ENCODE peak calls at places on chromosomes 11 and 22, in eight cellular contexts. L is A549, R is body of pancreas, S is K562, G is spleen, W is heart left ventricle, K is thyroid gland, H is esophagus squamous epithelium. J is an unnamed sample.

GRCh38 chr11:74739546-74740270 is 8.5 kb upstream of the CHRDL2 start:
- DNase-seq in W (peak), L (peak), H (no peak), R (peak), G (no peak), K (peak), S (peak), J (peak)

GRCh38 chr11:12862761-12863469 is 146.2 kb upstream of the RASSF10 start:
- DNase-seq in H (no peak), K (peak), W (peak), R (peak), G (no peak), L (peak), S (peak), J (peak)

GRCh38 chr11:1864831-1865665 is 12.2 kb downstream of the LSP1 start:
- DNase-seq in S (no peak), R (no peak), G (peak), K (no peak), L (no peak), W (no peak), H (no peak), J (no peak)

GRCh38 chr11:134498326-134499139 is 86.5 kb upstream of the B3GAT1 start:
- DNase-seq in L (no peak), S (no peak), H (no peak), W (no peak), K (peak), G (peak), R (no peak), J (no peak)

GRCh38 chr22:50730941-50731661 is 6.9 kb upstream of the ACR start:
- DNase-seq in K (no peak), S (no peak), H (no peak), R (no peak), L (no peak), G (peak), W (peak), J (peak)

GRCh38 chr22:45548991-45549736 is 46.5 kb downstream of the FBLN1 start:
- DNase-seq in R (peak), S (peak), G (no peak), L (peak), W (no peak), H (no peak), K (no peak), J (no peak)

GRCh38 chr11:64000740-64001514 is 14.7 kb downstream of the OTUB1 start:
- DNase-seq in L (no peak), K (no peak), S (no peak), W (no peak), G (no peak), R (no peak), H (no peak), J (no peak)

GRCh38 chr11:19071255-19071654 is 10.7 kb upstream of the MRGPRX2 start:
- DNase-seq in W (peak), S (peak), R (peak), G (no peak), K (peak), H (no peak), L (peak), J (peak)

GRCh38 chr11:78111298-78111697 is 28.1 kb downstream of the ALG8 start:
- DNase-seq in K (no peak), S (no peak), R (no peak), G (no peak), W (no peak), H (no peak), L (no peak), J (no peak)

GRCh38 chr11:64543818-64544217 is 47.2 kb upstream of the SLC22A12 start:
- DNase-seq in K (no peak), G (no peak), S (no peak), R (no peak), W (no peak), H (no peak), L (no peak), J (no peak)

GRCh38 chr11:114026355-114026754 is 33.2 kb upstream of the ZBTB16 start:
- DNase-seq in W (no peak), S (peak), K (no peak), L (peak), H (no peak), R (peak), G (no peak), J (no peak)

GRCh38 chr11:125256471-125257010 is 92.0 kb downstream of the PKNOX2 start:
- DNase-seq in K (no peak), L (no peak), H (no peak), W (no peak), G (no peak), R (no peak), S (no peak), J (no peak)

GRCh38 chr11:14418801-14419417 is 59.9 kb upstream of the RRAS2 start:
- DNase-seq in R (peak), K (no peak), L (peak), S (peak), W (no peak), G (no peak), H (no peak), J (no peak)

GRCh38 chr11:75286826-75287465 is 46.4 kb downstream of the TPBGL start:
- DNase-seq in S (no peak), W (no peak), K (no peak), H (no peak), L (peak), R (no peak), G (no peak), J (no peak)

GRCh38 chr22:37048133-37048532 is 3.4 kb upstream of the KCTD17 start:
- DNase-seq in H (no peak), L (no peak), R (no peak), W (no peak), G (no peak), S (no peak), K (no peak), J (no peak)

GRCh38 chr11:133974836-133975235 is 18.1 kb upstream of the IGSF9B start:
- DNase-seq in W (no peak), S (no peak), G (no peak), H (no peak), L (no peak), R (no peak), K (no peak), J (no peak)

GRCh38 chr22:39144101-39144815 is 8.2 kb downstream of the CBX7 start:
- DNase-seq in H (no peak), R (peak), K (peak), G (peak), W (peak), L (no peak), S (no peak), J (peak)

GRCh38 chr11:46445887-46446286 is 54.3 kb upstream of the CHRM4 start:
- DNase-seq in G (no peak), W (no peak), S (no peak), H (no peak), R (no peak), L (no peak), K (no peak), J (no peak)

GRCh38 chr11:3989891-3990290 is 104.7 kb upstream of the RRM1 start:
- DNase-seq in S (no peak), W (no peak), H (no peak), L (no peak), R (no peak), K (no peak), G (no peak), J (no peak)

GRCh38 chr22:44680481-44680894 is 21.5 kb upstream of the PRR5 start:
- DNase-seq in K (no peak), H (no peak), S (no peak), W (no peak), R (no peak), L (no peak), G (no peak), J (no peak)

GRCh38 chr11:48043998-48044512 is 63.7 kb downstream of the PTPRJ start:
- DNase-seq in K (no peak), H (no peak), R (no peak), L (no peak), S (no peak), W (no peak), G (peak), J (no peak)

DNA sequence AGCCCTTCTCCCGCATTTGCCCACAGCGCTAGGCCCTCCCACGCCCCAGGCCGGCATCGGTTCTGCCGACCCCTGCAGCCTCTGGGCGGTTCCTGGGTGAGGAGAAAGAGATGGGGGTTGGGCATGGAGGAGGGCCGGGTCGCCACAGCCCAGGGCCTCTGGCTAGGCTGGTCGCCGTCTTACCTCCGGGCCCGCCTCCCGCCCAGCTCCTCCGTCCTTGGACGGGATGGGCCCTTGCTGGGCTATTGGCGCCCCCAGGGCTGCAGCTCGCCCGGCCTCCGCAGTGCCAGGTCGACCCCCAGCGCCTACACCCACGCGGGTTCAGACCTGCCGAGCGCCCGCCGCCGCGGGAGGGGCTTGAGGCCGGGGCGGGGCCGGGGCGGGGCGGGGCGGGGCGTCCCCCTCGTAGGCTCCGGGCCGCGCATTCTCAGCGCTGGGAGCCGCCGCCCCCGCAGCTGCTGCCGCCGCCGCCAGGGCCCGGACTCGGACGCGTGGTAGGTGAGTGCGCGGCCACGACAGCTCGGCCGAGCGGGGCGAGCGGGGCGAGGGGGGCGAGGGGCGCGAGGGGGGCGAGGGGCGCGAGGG is at the start of gene CD151:
- DNase-seq in S (peak), K (peak), R (peak), L (peak), H (no peak), G (peak), W (peak), J (peak)
- TF ChIP-seq POLR2A in S (peak), K (no peak), R (no peak), L (peak), H (no peak), G (no peak), W (no peak), J (no peak)

GRCh38 chr11:120236169-120237107 is 3.5 kb upstream of the POU2F3 start:
- DNase-seq in H (no peak), R (no peak), K (no peak), W (no peak), S (peak), L (peak), G (no peak), J (no peak)
- H3K27ac ChIP-seq in H (peak), R (no peak), K (no peak), W (no peak), S (no peak), L (no peak), G (no peak), J (no peak)

DNA sequence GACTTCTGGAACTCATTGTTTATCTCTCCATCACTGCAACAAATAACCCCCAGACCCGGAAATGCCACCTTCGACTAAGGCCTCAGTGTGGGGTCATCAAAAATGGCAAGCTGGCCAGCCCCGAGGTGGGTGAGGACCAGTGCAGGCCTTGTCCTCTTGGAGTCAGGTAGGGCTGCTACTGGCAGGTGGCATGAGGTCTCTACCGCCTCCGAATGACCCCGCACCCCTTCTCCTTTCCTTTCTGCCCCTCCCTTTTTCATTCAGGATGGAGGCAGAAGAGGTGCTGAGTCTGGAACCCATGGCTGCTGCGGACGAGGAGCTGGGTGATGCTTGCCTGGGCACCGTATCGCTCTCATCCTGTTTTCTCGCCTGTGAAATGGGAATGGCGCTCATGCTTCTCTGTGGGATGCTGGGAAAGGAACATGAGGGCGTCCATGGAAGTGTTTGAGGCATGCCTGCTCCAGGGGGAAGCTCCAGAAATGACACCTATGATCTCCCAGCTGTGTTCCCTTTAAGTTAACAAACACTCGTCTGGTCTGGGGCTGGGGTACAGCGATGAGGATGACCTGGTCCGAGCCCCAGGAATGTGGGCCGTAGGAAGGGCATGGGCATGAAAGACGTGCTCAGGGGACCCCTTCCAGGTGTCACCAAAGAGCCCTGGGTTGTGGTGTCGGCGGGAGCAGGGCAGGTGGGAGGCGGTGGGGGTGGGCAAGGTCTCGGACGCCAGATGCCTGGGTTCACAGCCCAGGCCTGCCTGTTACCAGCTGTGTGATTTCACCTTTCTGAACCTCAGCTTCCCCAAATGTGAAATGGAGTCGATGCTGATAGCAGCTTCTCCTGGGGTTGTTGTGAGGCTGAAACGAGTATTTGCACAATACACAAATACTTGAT is 43.2 kb upstream of the MYEOV start:
- DNase-seq in G (no peak), R (no peak), K (no peak), W (no peak), L (no peak), H (no peak), S (no peak), J (no peak)
- TF ChIP-seq POLR2A in G (no peak), R (no peak), K (no peak), W (no peak), L (no peak), H (no peak), S (no peak), J (no peak)

GRCh38 chr22:49473286-49473685 is 354.4 kb downstream of the BRD1 start:
- DNase-seq in S (no peak), L (no peak), K (no peak), H (no peak), G (no peak), W (no peak), R (no peak), J (no peak)
- H3K27ac ChIP-seq in S (no peak), L (no peak), K (no peak), H (no peak), G (no peak), W (no peak), R (no peak), J (no peak)